ENCODE peak calls at places on chromosomes 3 and 15, in six cellular contexts. F, Y, P, E, C and J are unnamed samples.

GRCh38 chr3:52054689-52055511 is 1.5 kb downstream of the DUSP7 start:
- DNase-seq in Y (no peak), C (peak), E (peak), P (no peak), F (no peak), J (no peak)

GRCh38 chr3:30649572-30650310 is 43.3 kb downstream of the TGFBR2 start:
- DNase-seq in Y (no peak), E (peak), P (no peak), F (no peak), C (peak), J (no peak)

GRCh38 chr15:41309226-41309905 is 23.0 kb downstream of the OIP5 start:
- DNase-seq in C (no peak), F (no peak), P (no peak), E (no peak), Y (no peak), J (no peak)

GRCh38 chr3:100040846-100041245 is 73.5 kb downstream of the FILIP1L start:
- DNase-seq in C (no peak), F (no peak), P (no peak), E (no peak), Y (no peak), J (no peak)

GRCh38 chr3:127484601-127485388 is 105.7 kb downstream of the TPRA1 start:
- DNase-seq in E (no peak), Y (no peak), P (no peak), C (no peak), F (no peak), J (no peak)

GRCh38 chr3:126907557-126907956 is 75.4 kb upstream of the PLXNA1 start:
- DNase-seq in C (no peak), P (no peak), Y (no peak), E (no peak), F (no peak), J (no peak)

GRCh38 chr3:1179116-1179515 is 86.3 kb downstream of the CNTN6 start:
- DNase-seq in Y (no peak), C (no peak), P (no peak), E (no peak), F (no peak), J (no peak)

GRCh38 chr15:82874267-82874666 is 64.8 kb downstream of the WHAMM start:
- DNase-seq in C (no peak), F (no peak), E (no peak), P (no peak), Y (no peak), J (no peak)

GRCh38 chr3:40211579-40211978 is 97.9 kb upstream of the EIF1B start:
- DNase-seq in C (no peak), P (no peak), F (no peak), E (no peak), Y (no peak), J (peak)

GRCh38 chr3:94453864-94454263 is 391.0 kb downstream of the NSUN3 start:
- DNase-seq in F (no peak), P (peak), C (no peak), Y (no peak), E (no peak), J (no peak)

GRCh38 chr3:70982700-70983140 is 600.8 kb downstream of the FOXP1 start:
- DNase-seq in F (no peak), C (peak), P (peak), Y (no peak), E (no peak), J (peak)

GRCh38 chr3:150699068-150699635 is 4.6 kb downstream of the ERICH6 start:
- DNase-seq in C (peak), E (no peak), Y (no peak), F (no peak), P (no peak), J (peak)

GRCh38 chr15:69876556-69876955 is 221.2 kb downstream of the TLE3 start:
- DNase-seq in Y (no peak), F (no peak), E (no peak), P (no peak), C (no peak), J (no peak)

GRCh38 chr15:71781179-71781964 is 29.0 kb upstream of the NR2E3 start:
- DNase-seq in P (no peak), Y (no peak), C (no peak), F (no peak), E (no peak), J (peak)

GRCh38 chr3:171282041-171282440 is 178.2 kb downstream of the TNIK start:
- DNase-seq in P (no peak), E (no peak), Y (no peak), C (no peak), F (no peak), J (peak)

GRCh38 chr15:48616216-48616615 is 29.3 kb downstream of the FBN1 start:
- DNase-seq in C (no peak), Y (no peak), P (no peak), E (no peak), F (no peak), J (no peak)

GRCh38 chr3:166713787-166714186 is 666.3 kb downstream of the ZBBX start:
- DNase-seq in C (no peak), E (no peak), P (no peak), Y (no peak), F (no peak), J (no peak)

GRCh38 chr15:68572309-68572708 is 6.5 kb upstream of the CORO2B start:
- DNase-seq in E (no peak), C (no peak), F (no peak), Y (no peak), P (no peak), J (no peak)

GRCh38 chr3:23461069-23461468 is 257.9 kb downstream of the UBE2E2 start:
- DNase-seq in C (no peak), P (no peak), E (no peak), F (no peak), Y (no peak), J (peak)

GRCh38 chr15:88650556-88650955 is 11.7 kb downstream of the ISG20 start:
- DNase-seq in E (no peak), C (no peak), F (no peak), P (no peak), Y (no peak), J (no peak)

GRCh38 chr3:89276116-89276515 is 168.7 kb downstream of the EPHA3 start:
- DNase-seq in Y (no peak), E (no peak), F (no peak), P (no peak), C (no peak), J (no peak)

GRCh38 chr3:13525827-13526625 is 22.9 kb upstream of the FBLN2 start:
- DNase-seq in Y (no peak), P (no peak), F (no peak), E (no peak), C (no peak), J (peak)

GRCh38 chr3:131630117-131630516 is 127.3 kb upstream of the MRPL3 start:
- DNase-seq in F (no peak), C (no peak), E (no peak), P (no peak), Y (no peak), J (peak)

GRCh38 chr15:90877996-90878395 is 6.3 kb upstream of the FES start:
- DNase-seq in Y (no peak), E (no peak), F (no peak), C (no peak), P (no peak), J (no peak)